ENCODE peak calls at places on chromosome 1, in four cellular contexts. One of them, this sample, is unnamed.
A peak's percentile ranks its signal among the peaks of the same experiment; 100 is the strongest.

GRCh38 chr1:26158271-26159112 is at the start of gene FAM110D:
- DNase-seq in COR-L47: no peak
- DNase-seq in CD8-positive, alpha-beta memory T cell: no peak
- DNase-seq in activated naive CD4-positive, alpha-beta T cell: no peak
- DNase-seq in this sample: no peak

GRCh38 chr1:244970236-244970652 is 105.9 kb upstream of the HNRNPU start:
- DNase-seq in COR-L47: peak; percentile 78
- DNase-seq in CD8-positive, alpha-beta memory T cell: no peak
- DNase-seq in activated naive CD4-positive, alpha-beta T cell: no peak
- DNase-seq in this sample: peak; percentile 74

GRCh38 chr1:113369715-113370114 is 20.6 kb upstream of the MAGI3 start:
- DNase-seq in COR-L47: no peak
- DNase-seq in CD8-positive, alpha-beta memory T cell: no peak
- DNase-seq in activated naive CD4-positive, alpha-beta T cell: no peak
- DNase-seq in this sample: no peak

GRCh38 chr1:178918955-178919354 is 48.1 kb upstream of the ANGPTL1 start:
- DNase-seq in COR-L47: no peak
- DNase-seq in CD8-positive, alpha-beta memory T cell: no peak
- DNase-seq in activated naive CD4-positive, alpha-beta T cell: no peak
- DNase-seq in this sample: no peak

GRCh38 chr1:86942034-86942433 is 27.6 kb downstream of the HS2ST1 start:
- DNase-seq in COR-L47: no peak
- DNase-seq in CD8-positive, alpha-beta memory T cell: no peak
- DNase-seq in activated naive CD4-positive, alpha-beta T cell: no peak
- DNase-seq in this sample: no peak

GRCh38 chr1:3633344-3634058 is 8.7 kb downstream of the TPRG1L start:
- DNase-seq in COR-L47: no peak
- DNase-seq in CD8-positive, alpha-beta memory T cell: no peak
- DNase-seq in activated naive CD4-positive, alpha-beta T cell: no peak
- DNase-seq in this sample: no peak

GRCh38 chr1:212622467-212622866 is 13.9 kb downstream of the ATF3 start:
- DNase-seq in COR-L47: no peak
- DNase-seq in CD8-positive, alpha-beta memory T cell: no peak
- DNase-seq in activated naive CD4-positive, alpha-beta T cell: no peak
- DNase-seq in this sample: no peak

GRCh38 chr1:183834568-183834967 is 29.6 kb downstream of the RGL1 start:
- DNase-seq in COR-L47: no peak
- DNase-seq in CD8-positive, alpha-beta memory T cell: no peak
- DNase-seq in activated naive CD4-positive, alpha-beta T cell: no peak
- DNase-seq in this sample: no peak

GRCh38 chr1:216902669-216903388 is 179.6 kb upstream of the ESRRG start:
- DNase-seq in COR-L47: no peak
- DNase-seq in CD8-positive, alpha-beta memory T cell: no peak
- DNase-seq in activated naive CD4-positive, alpha-beta T cell: no peak
- DNase-seq in this sample: peak; percentile 29

GRCh38 chr1:167454304-167454928 is 63.9 kb downstream of the CD247 start:
- DNase-seq in COR-L47: no peak
- DNase-seq in CD8-positive, alpha-beta memory T cell: no peak
- DNase-seq in activated naive CD4-positive, alpha-beta T cell: no peak
- DNase-seq in this sample: peak; percentile 11

GRCh38 chr1:55505326-55505725 is 290.2 kb upstream of the USP24 start:
- DNase-seq in COR-L47: no peak
- DNase-seq in CD8-positive, alpha-beta memory T cell: no peak
- DNase-seq in activated naive CD4-positive, alpha-beta T cell: no peak
- DNase-seq in this sample: no peak

GRCh38 chr1:53733975-53734649 is 4.9 kb downstream of the GLIS1 start:
- DNase-seq in COR-L47: no peak
- DNase-seq in CD8-positive, alpha-beta memory T cell: no peak
- DNase-seq in activated naive CD4-positive, alpha-beta T cell: no peak
- DNase-seq in this sample: peak; percentile 62

GRCh38 chr1:151655362-151655761 is 43.5 kb downstream of the SNX27 start:
- DNase-seq in COR-L47: no peak
- DNase-seq in CD8-positive, alpha-beta memory T cell: no peak
- DNase-seq in activated naive CD4-positive, alpha-beta T cell: no peak
- DNase-seq in this sample: no peak

GRCh38 chr1:196377811-196378210 is 230.4 kb downstream of the KCNT2 start:
- DNase-seq in COR-L47: no peak
- DNase-seq in CD8-positive, alpha-beta memory T cell: no peak
- DNase-seq in activated naive CD4-positive, alpha-beta T cell: no peak
- DNase-seq in this sample: no peak

GRCh38 chr1:31639543-31639942 is 5.1 kb downstream of the PEF1 start:
- DNase-seq in COR-L47: no peak
- DNase-seq in CD8-positive, alpha-beta memory T cell: no peak
- DNase-seq in activated naive CD4-positive, alpha-beta T cell: no peak
- DNase-seq in this sample: no peak

GRCh38 chr1:186440584-186440983 is 20.3 kb downstream of the PDC start:
- DNase-seq in COR-L47: peak; percentile 57
- DNase-seq in CD8-positive, alpha-beta memory T cell: no peak
- DNase-seq in activated naive CD4-positive, alpha-beta T cell: no peak
- DNase-seq in this sample: peak; percentile 39

GRCh38 chr1:196393742-196394141 is 214.5 kb downstream of the KCNT2 start:
- DNase-seq in COR-L47: no peak
- DNase-seq in CD8-positive, alpha-beta memory T cell: no peak
- DNase-seq in activated naive CD4-positive, alpha-beta T cell: no peak
- DNase-seq in this sample: peak; percentile 73

GRCh38 chr1:118960567-118961136 is 27.5 kb downstream of the TBX15 start:
- DNase-seq in COR-L47: no peak
- DNase-seq in CD8-positive, alpha-beta memory T cell: no peak
- DNase-seq in activated naive CD4-positive, alpha-beta T cell: no peak
- DNase-seq in this sample: peak; percentile 35

GRCh38 chr1:192546596-192547199 is 28.9 kb upstream of the RGS1 start:
- DNase-seq in COR-L47: no peak
- DNase-seq in CD8-positive, alpha-beta memory T cell: no peak
- DNase-seq in activated naive CD4-positive, alpha-beta T cell: no peak
- DNase-seq in this sample: no peak

GRCh38 chr1:205735218-205735617 is 14.8 kb downstream of the NUCKS1 start:
- DNase-seq in COR-L47: no peak
- DNase-seq in CD8-positive, alpha-beta memory T cell: no peak
- DNase-seq in activated naive CD4-positive, alpha-beta T cell: no peak
- DNase-seq in this sample: no peak

GRCh38 chr1:33338495-33339211 is 17.8 kb upstream of the A3GALT2 start:
- DNase-seq in COR-L47: no peak
- DNase-seq in CD8-positive, alpha-beta memory T cell: no peak
- DNase-seq in activated naive CD4-positive, alpha-beta T cell: no peak
- DNase-seq in this sample: no peak

GRCh38 chr1:228272831-228273571 is 65.2 kb downstream of the OBSCN start:
- DNase-seq in COR-L47: no peak
- DNase-seq in CD8-positive, alpha-beta memory T cell: no peak
- DNase-seq in activated naive CD4-positive, alpha-beta T cell: no peak
- DNase-seq in this sample: no peak

GRCh38 chr1:40736085-40736531 is 44.6 kb downstream of the NFYC start:
- DNase-seq in COR-L47: no peak
- DNase-seq in CD8-positive, alpha-beta memory T cell: no peak
- DNase-seq in activated naive CD4-positive, alpha-beta T cell: no peak
- DNase-seq in this sample: peak; percentile 39

GRCh38 chr1:22275626-22276395 is 132.9 kb upstream of the WNT4 start:
- DNase-seq in COR-L47: peak; percentile 14
- DNase-seq in CD8-positive, alpha-beta memory T cell: no peak
- DNase-seq in activated naive CD4-positive, alpha-beta T cell: no peak
- DNase-seq in this sample: peak; percentile 42

GRCh38 chr1:222539951-222540597 is 7.8 kb downstream of the HHIPL2 start:
- DNase-seq in COR-L47: no peak
- DNase-seq in CD8-positive, alpha-beta memory T cell: no peak
- DNase-seq in activated naive CD4-positive, alpha-beta T cell: no peak
- DNase-seq in this sample: no peak

GRCh38 chr1:78762113-78762512 is 112.5 kb downstream of the IFI44 start:
- DNase-seq in COR-L47: no peak
- DNase-seq in CD8-positive, alpha-beta memory T cell: no peak
- DNase-seq in activated naive CD4-positive, alpha-beta T cell: no peak
- DNase-seq in this sample: no peak

GRCh38 chr1:164706596-164706995 is 147.6 kb downstream of the PBX1 start:
- DNase-seq in COR-L47: no peak
- DNase-seq in CD8-positive, alpha-beta memory T cell: no peak
- DNase-seq in activated naive CD4-positive, alpha-beta T cell: no peak
- DNase-seq in this sample: no peak

GRCh38 chr1:3056641-3057040 is 12.4 kb upstream of the PRDM16 start:
- DNase-seq in COR-L47: no peak
- DNase-seq in CD8-positive, alpha-beta memory T cell: no peak
- DNase-seq in activated naive CD4-positive, alpha-beta T cell: no peak
- DNase-seq in this sample: no peak

GRCh38 chr1:209443975-209444651 is 139.4 kb upstream of the CAMK1G start:
- DNase-seq in COR-L47: no peak
- DNase-seq in CD8-positive, alpha-beta memory T cell: no peak
- DNase-seq in activated naive CD4-positive, alpha-beta T cell: no peak
- DNase-seq in this sample: no peak

GRCh38 chr1:23801338-23801748 is 789 bp upstream of the GALE start:
- DNase-seq in COR-L47: peak; percentile 18
- DNase-seq in CD8-positive, alpha-beta memory T cell: no peak
- DNase-seq in activated naive CD4-positive, alpha-beta T cell: no peak
- DNase-seq in this sample: no peak

GRCh38 chr1:164767257-164768044 is 208.5 kb downstream of the PBX1 start:
- DNase-seq in COR-L47: no peak
- DNase-seq in CD8-positive, alpha-beta memory T cell: no peak
- DNase-seq in activated naive CD4-positive, alpha-beta T cell: no peak
- DNase-seq in this sample: peak; percentile 82